ENCODE peak calls at places on chromosomes 12 and 14, in nine cellular contexts. One of them, this sample, is unnamed.

GRCh38 chr14:53748691-53749090 is 207.9 kb downstream of the BMP4 start:
- DNase-seq in dorsolateral prefrontal cortex: no peak
- DNase-seq in AG20443: no peak
- DNase-seq in K562: no peak
- DNase-seq in NCI-H748 treated with DMSO at 0.1 percent for 48 hours: no peak
- DNase-seq in mesothelial cell of epicardium: no peak
- DNase-seq in endothelial cell: no peak
- DNase-seq in Karpas-422: no peak
- DNase-seq in NCI-H2081: no peak
- DNase-seq in this sample: no peak

GRCh38 chr14:98510392-98510791 is 761.6 kb downstream of the BCL11B start:
- DNase-seq in dorsolateral prefrontal cortex: no peak
- DNase-seq in Karpas-422: no peak
- DNase-seq in NCI-H2081: no peak
- DNase-seq in NCI-H748 treated with DMSO at 0.1 percent for 48 hours: no peak
- DNase-seq in K562: no peak
- DNase-seq in mesothelial cell of epicardium: no peak
- DNase-seq in endothelial cell: no peak
- DNase-seq in AG20443: no peak
- DNase-seq in this sample: no peak

GRCh38 chr12:115336506-115336905 is 652.5 kb upstream of the TBX3 start:
- DNase-seq in NCI-H748 treated with DMSO at 0.1 percent for 48 hours: no peak
- DNase-seq in mesothelial cell of epicardium: no peak
- DNase-seq in AG20443: no peak
- DNase-seq in endothelial cell: no peak
- DNase-seq in dorsolateral prefrontal cortex: no peak
- DNase-seq in NCI-H2081: no peak
- DNase-seq in Karpas-422: no peak
- DNase-seq in K562: no peak
- DNase-seq in this sample: no peak

GRCh38 chr14:23252420-23253333 is 14.9 kb downstream of the RNF212B start:
- DNase-seq in Karpas-422: no peak
- DNase-seq in endothelial cell: no peak
- DNase-seq in mesothelial cell of epicardium: no peak
- DNase-seq in NCI-H748 treated with DMSO at 0.1 percent for 48 hours: no peak
- DNase-seq in K562: no peak
- DNase-seq in NCI-H2081: no peak
- DNase-seq in AG20443: no peak
- DNase-seq in dorsolateral prefrontal cortex: no peak
- DNase-seq in this sample: peak; percentile 63

GRCh38 chr12:69442894-69443293 is 27.3 kb upstream of the FRS2 start:
- DNase-seq in NCI-H2081: no peak
- DNase-seq in mesothelial cell of epicardium: no peak
- DNase-seq in AG20443: no peak
- DNase-seq in dorsolateral prefrontal cortex: no peak
- DNase-seq in endothelial cell: no peak
- DNase-seq in Karpas-422: no peak
- DNase-seq in NCI-H748 treated with DMSO at 0.1 percent for 48 hours: no peak
- DNase-seq in K562: no peak
- DNase-seq in this sample: no peak

GRCh38 chr14:104287301-104288009 is 149.1 kb downstream of the KIF26A start:
- DNase-seq in endothelial cell: no peak
- DNase-seq in K562: no peak
- DNase-seq in NCI-H2081: no peak
- DNase-seq in AG20443: no peak
- DNase-seq in Karpas-422: no peak
- DNase-seq in mesothelial cell of epicardium: no peak
- DNase-seq in dorsolateral prefrontal cortex: no peak
- DNase-seq in NCI-H748 treated with DMSO at 0.1 percent for 48 hours: no peak
- DNase-seq in this sample: no peak

GRCh38 chr14:96274122-96274910 is 18.3 kb downstream of the BDKRB1 start:
- DNase-seq in mesothelial cell of epicardium: no peak
- DNase-seq in Karpas-422: no peak
- DNase-seq in K562: no peak
- DNase-seq in NCI-H2081: no peak
- DNase-seq in AG20443: peak; percentile 81
- DNase-seq in dorsolateral prefrontal cortex: no peak
- DNase-seq in NCI-H748 treated with DMSO at 0.1 percent for 48 hours: no peak
- DNase-seq in endothelial cell: no peak
- DNase-seq in this sample: no peak

GRCh38 chr12:42691991-42692557 is 102.5 kb upstream of the PRICKLE1 start:
- DNase-seq in NCI-H748 treated with DMSO at 0.1 percent for 48 hours: no peak
- DNase-seq in K562: no peak
- DNase-seq in dorsolateral prefrontal cortex: no peak
- DNase-seq in mesothelial cell of epicardium: no peak
- DNase-seq in AG20443: no peak
- DNase-seq in Karpas-422: no peak
- DNase-seq in NCI-H2081: no peak
- DNase-seq in endothelial cell: no peak
- DNase-seq in this sample: no peak

GRCh38 chr12:109545826-109546225 is 27.5 kb downstream of the MMAB start:
- DNase-seq in AG20443: no peak
- DNase-seq in endothelial cell: no peak
- DNase-seq in Karpas-422: no peak
- DNase-seq in dorsolateral prefrontal cortex: no peak
- DNase-seq in NCI-H2081: no peak
- DNase-seq in K562: no peak
- DNase-seq in mesothelial cell of epicardium: no peak
- DNase-seq in NCI-H748 treated with DMSO at 0.1 percent for 48 hours: no peak
- DNase-seq in this sample: no peak

GRCh38 chr12:93497456-93497855 is 30.1 kb downstream of the MRPL42 start:
- DNase-seq in Karpas-422: no peak
- DNase-seq in AG20443: no peak
- DNase-seq in NCI-H2081: no peak
- DNase-seq in NCI-H748 treated with DMSO at 0.1 percent for 48 hours: no peak
- DNase-seq in dorsolateral prefrontal cortex: no peak
- DNase-seq in K562: no peak
- DNase-seq in mesothelial cell of epicardium: no peak
- DNase-seq in endothelial cell: no peak
- DNase-seq in this sample: no peak

GRCh38 chr12:16610006-16610520 is 4.1 kb upstream of the LMO3 start:
- DNase-seq in NCI-H748 treated with DMSO at 0.1 percent for 48 hours: peak; percentile 36
- DNase-seq in mesothelial cell of epicardium: no peak
- DNase-seq in Karpas-422: no peak
- DNase-seq in K562: no peak
- DNase-seq in endothelial cell: no peak
- DNase-seq in NCI-H2081: no peak
- DNase-seq in AG20443: no peak
- DNase-seq in dorsolateral prefrontal cortex: no peak
- DNase-seq in this sample: no peak

GRCh38 chr12:91053951-91054715 is 3.7 kb downstream of the KERA start:
- DNase-seq in Karpas-422: no peak
- DNase-seq in NCI-H2081: peak; percentile 1
- DNase-seq in dorsolateral prefrontal cortex: no peak
- DNase-seq in AG20443: peak; percentile 38
- DNase-seq in mesothelial cell of epicardium: no peak
- DNase-seq in NCI-H748 treated with DMSO at 0.1 percent for 48 hours: no peak
- DNase-seq in K562: no peak
- DNase-seq in endothelial cell: no peak
- DNase-seq in this sample: no peak

GRCh38 chr12:64184216-64184615 is 37.9 kb downstream of the KICS2 start:
- DNase-seq in endothelial cell: no peak
- DNase-seq in mesothelial cell of epicardium: no peak
- DNase-seq in Karpas-422: no peak
- DNase-seq in NCI-H2081: no peak
- DNase-seq in dorsolateral prefrontal cortex: no peak
- DNase-seq in NCI-H748 treated with DMSO at 0.1 percent for 48 hours: no peak
- DNase-seq in K562: no peak
- DNase-seq in AG20443: no peak
- DNase-seq in this sample: no peak

GRCh38 chr12:108365324-108365723 is 26.2 kb upstream of the CMKLR1 start:
- DNase-seq in AG20443: no peak
- DNase-seq in dorsolateral prefrontal cortex: no peak
- DNase-seq in NCI-H748 treated with DMSO at 0.1 percent for 48 hours: no peak
- DNase-seq in mesothelial cell of epicardium: no peak
- DNase-seq in K562: no peak
- DNase-seq in endothelial cell: no peak
- DNase-seq in NCI-H2081: no peak
- DNase-seq in Karpas-422: no peak
- DNase-seq in this sample: no peak

GRCh38 chr14:106518054-106518943 is 991.9 kb downstream of the TMEM121 start:
- DNase-seq in K562: no peak
- DNase-seq in Karpas-422: peak; percentile 92
- DNase-seq in endothelial cell: no peak
- DNase-seq in dorsolateral prefrontal cortex: no peak
- DNase-seq in NCI-H748 treated with DMSO at 0.1 percent for 48 hours: no peak
- DNase-seq in NCI-H2081: no peak
- DNase-seq in mesothelial cell of epicardium: no peak
- DNase-seq in AG20443: no peak
- DNase-seq in this sample: no peak

This sample was measured in iPS DF 6.9.